ENCODE peak calls at places on chromosomes 13 and 19, in ten cellular contexts. One of them, this sample, is unnamed.
A peak's percentile ranks its signal among the peaks of the same experiment; 100 is the strongest.

GRCh38 chr13:53005631-53006030 is 23.0 kb upstream of the OLFM4 start:
- DNase-seq in AG09309: no peak
- DNase-seq in IMR-90: no peak
- DNase-seq in lower lobe of right lung: no peak
- DNase-seq in Panc1: no peak
- DNase-seq in retinal pigment epithelial cell: no peak
- DNase-seq in PC-3: no peak
- DNase-seq in dorsolateral prefrontal cortex: no peak
- DNase-seq in CD8-positive, alpha-beta memory T cell: no peak
- DNase-seq in fibroblast of lung: no peak
- DNase-seq in this sample: no peak

GRCh38 chr19:49417090-49417489 is 6.2 kb downstream of the PTH2 start:
- DNase-seq in AG09309: no peak
- DNase-seq in IMR-90: no peak
- DNase-seq in lower lobe of right lung: no peak
- DNase-seq in Panc1: no peak
- DNase-seq in retinal pigment epithelial cell: no peak
- DNase-seq in PC-3: no peak
- DNase-seq in dorsolateral prefrontal cortex: no peak
- DNase-seq in CD8-positive, alpha-beta memory T cell: no peak
- DNase-seq in fibroblast of lung: no peak
- DNase-seq in this sample: no peak

GRCh38 chr13:96898212-96898611 is 96.1 kb downstream of the OXGR1 start:
- DNase-seq in AG09309: no peak
- DNase-seq in IMR-90: no peak
- DNase-seq in lower lobe of right lung: no peak
- DNase-seq in Panc1: no peak
- DNase-seq in retinal pigment epithelial cell: peak; percentile 88
- DNase-seq in PC-3: peak; percentile 20
- DNase-seq in dorsolateral prefrontal cortex: no peak
- DNase-seq in CD8-positive, alpha-beta memory T cell: no peak
- DNase-seq in fibroblast of lung: peak; percentile 45
- DNase-seq in this sample: peak; percentile 43

GRCh38 chr13:82962422-82962821 is 919.9 kb downstream of the SLITRK1 start:
- DNase-seq in AG09309: no peak
- DNase-seq in IMR-90: no peak
- DNase-seq in lower lobe of right lung: no peak
- DNase-seq in Panc1: no peak
- DNase-seq in retinal pigment epithelial cell: no peak
- DNase-seq in PC-3: no peak
- DNase-seq in dorsolateral prefrontal cortex: no peak
- DNase-seq in CD8-positive, alpha-beta memory T cell: no peak
- DNase-seq in fibroblast of lung: peak; percentile 30
- DNase-seq in this sample: peak; percentile 8

GRCh38 chr19:15101479-15102082 is 5.6 kb upstream of the SYDE1 start:
- DNase-seq in AG09309: no peak
- DNase-seq in IMR-90: peak; percentile 56
- DNase-seq in lower lobe of right lung: no peak
- DNase-seq in Panc1: peak; percentile 30
- DNase-seq in retinal pigment epithelial cell: no peak
- DNase-seq in PC-3: peak; percentile 62
- DNase-seq in dorsolateral prefrontal cortex: no peak
- DNase-seq in CD8-positive, alpha-beta memory T cell: peak; percentile 28
- DNase-seq in fibroblast of lung: peak; percentile 27
- DNase-seq in this sample: peak; percentile 39

GRCh38 chr13:74987124-74987690 is 494.8 kb downstream of the TBC1D4 start:
- DNase-seq in AG09309: no peak
- DNase-seq in IMR-90: no peak
- DNase-seq in lower lobe of right lung: no peak
- DNase-seq in Panc1: no peak
- DNase-seq in retinal pigment epithelial cell: no peak
- DNase-seq in PC-3: peak; percentile 21
- DNase-seq in dorsolateral prefrontal cortex: no peak
- DNase-seq in CD8-positive, alpha-beta memory T cell: no peak
- DNase-seq in fibroblast of lung: no peak
- DNase-seq in this sample: no peak

GRCh38 chr19:51948979-51949378 is 21.7 kb downstream of the ZNF613 start:
- DNase-seq in AG09309: no peak
- DNase-seq in IMR-90: peak; percentile 23
- DNase-seq in lower lobe of right lung: no peak
- DNase-seq in Panc1: no peak
- DNase-seq in retinal pigment epithelial cell: no peak
- DNase-seq in PC-3: no peak
- DNase-seq in dorsolateral prefrontal cortex: no peak
- DNase-seq in CD8-positive, alpha-beta memory T cell: no peak
- DNase-seq in fibroblast of lung: peak; percentile 37
- DNase-seq in this sample: peak; percentile 20

GRCh38 chr13:30364876-30365275 is 57.4 kb upstream of the UBE2L5 start:
- DNase-seq in AG09309: no peak
- DNase-seq in IMR-90: peak; percentile 48
- DNase-seq in lower lobe of right lung: no peak
- DNase-seq in Panc1: no peak
- DNase-seq in retinal pigment epithelial cell: no peak
- DNase-seq in PC-3: no peak
- DNase-seq in dorsolateral prefrontal cortex: no peak
- DNase-seq in CD8-positive, alpha-beta memory T cell: no peak
- DNase-seq in fibroblast of lung: peak; percentile 47
- DNase-seq in this sample: peak; percentile 26

GRCh38 chr19:4923379-4923747 is 14.1 kb downstream of the UHRF1 start:
- DNase-seq in AG09309: no peak
- DNase-seq in IMR-90: no peak
- DNase-seq in lower lobe of right lung: no peak
- DNase-seq in Panc1: no peak
- DNase-seq in retinal pigment epithelial cell: no peak
- DNase-seq in PC-3: no peak
- DNase-seq in dorsolateral prefrontal cortex: no peak
- DNase-seq in CD8-positive, alpha-beta memory T cell: no peak
- DNase-seq in fibroblast of lung: no peak
- DNase-seq in this sample: no peak

GRCh38 chr13:40777957-40778235 is 6.9 kb upstream of the MRPS31 start:
- DNase-seq in AG09309: no peak
- DNase-seq in IMR-90: no peak
- DNase-seq in lower lobe of right lung: no peak
- DNase-seq in Panc1: no peak
- DNase-seq in retinal pigment epithelial cell: no peak
- DNase-seq in PC-3: no peak
- DNase-seq in dorsolateral prefrontal cortex: no peak
- DNase-seq in CD8-positive, alpha-beta memory T cell: no peak
- DNase-seq in fibroblast of lung: no peak
- DNase-seq in this sample: no peak

GRCh38 chr19:10116085-10116865 is 3.4 kb downstream of the EIF3G start:
- DNase-seq in AG09309: no peak
- DNase-seq in IMR-90: no peak
- DNase-seq in lower lobe of right lung: peak; percentile 46
- DNase-seq in Panc1: no peak
- DNase-seq in retinal pigment epithelial cell: no peak
- DNase-seq in PC-3: peak; percentile 20
- DNase-seq in dorsolateral prefrontal cortex: no peak
- DNase-seq in CD8-positive, alpha-beta memory T cell: no peak
- DNase-seq in fibroblast of lung: no peak
- DNase-seq in this sample: no peak

GRCh38 chr13:99215466-99215865 is 14.8 kb downstream of the UBAC2 start:
- DNase-seq in AG09309: no peak
- DNase-seq in IMR-90: no peak
- DNase-seq in lower lobe of right lung: no peak
- DNase-seq in Panc1: no peak
- DNase-seq in retinal pigment epithelial cell: no peak
- DNase-seq in PC-3: no peak
- DNase-seq in dorsolateral prefrontal cortex: no peak
- DNase-seq in CD8-positive, alpha-beta memory T cell: peak; percentile 80
- DNase-seq in fibroblast of lung: no peak
- DNase-seq in this sample: no peak

GRCh38 chr13:99214691-99215090 is 14.0 kb downstream of the UBAC2 start:
- DNase-seq in AG09309: no peak
- DNase-seq in IMR-90: no peak
- DNase-seq in lower lobe of right lung: no peak
- DNase-seq in Panc1: no peak
- DNase-seq in retinal pigment epithelial cell: no peak
- DNase-seq in PC-3: no peak
- DNase-seq in dorsolateral prefrontal cortex: no peak
- DNase-seq in CD8-positive, alpha-beta memory T cell: no peak
- DNase-seq in fibroblast of lung: no peak
- DNase-seq in this sample: no peak

GRCh38 chr13:99217461-99218101 is 16.9 kb downstream of the UBAC2 start:
- DNase-seq in AG09309: no peak
- DNase-seq in IMR-90: no peak
- DNase-seq in lower lobe of right lung: no peak
- DNase-seq in Panc1: no peak
- DNase-seq in retinal pigment epithelial cell: no peak
- DNase-seq in PC-3: no peak
- DNase-seq in dorsolateral prefrontal cortex: no peak
- DNase-seq in CD8-positive, alpha-beta memory T cell: no peak
- DNase-seq in fibroblast of lung: no peak
- DNase-seq in this sample: no peak

GRCh38 chr13:99211421-99212035 is 10.9 kb downstream of the UBAC2 start:
- DNase-seq in AG09309: no peak
- DNase-seq in IMR-90: no peak
- DNase-seq in lower lobe of right lung: no peak
- DNase-seq in Panc1: no peak
- DNase-seq in retinal pigment epithelial cell: no peak
- DNase-seq in PC-3: no peak
- DNase-seq in dorsolateral prefrontal cortex: no peak
- DNase-seq in CD8-positive, alpha-beta memory T cell: no peak
- DNase-seq in fibroblast of lung: no peak
- DNase-seq in this sample: no peak

DNA sequence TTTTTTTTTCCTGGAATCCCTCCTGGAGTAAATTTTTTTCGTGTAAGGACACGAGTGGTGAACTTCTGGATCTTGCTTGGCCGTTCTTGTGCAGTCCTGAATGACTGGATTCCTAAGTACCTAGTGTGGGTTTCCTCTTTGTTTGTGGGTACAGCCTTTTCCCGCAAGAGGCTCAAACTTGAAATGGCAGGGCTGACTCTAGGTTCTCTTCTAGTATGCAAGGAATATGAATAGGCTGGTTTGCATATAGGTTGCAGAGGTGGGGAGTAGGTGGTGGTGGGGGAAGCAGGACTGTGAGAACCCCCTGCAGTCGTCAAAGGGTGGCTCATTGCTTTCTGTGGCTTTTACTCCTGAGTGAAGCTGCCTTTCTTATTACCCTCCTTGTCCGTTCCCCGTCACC is 13.6 kb downstream of the UBAC2 start:
- DNase-seq in AG09309: no peak
- DNase-seq in IMR-90: no peak
- DNase-seq in lower lobe of right lung: no peak
- DNase-seq in Panc1: no peak
- DNase-seq in retinal pigment epithelial cell: no peak
- DNase-seq in PC-3: no peak
- DNase-seq in dorsolateral prefrontal cortex: no peak
- DNase-seq in CD8-positive, alpha-beta memory T cell: no peak
- DNase-seq in fibroblast of lung: no peak
- DNase-seq in this sample: no peak
- H3K4me3 ChIP-seq in AG09309: no peak overlapping the region
- H3K4me3 ChIP-seq in IMR-90: no peak overlapping the region
- H3K4me3 ChIP-seq in lower lobe of right lung: no peak overlapping the region
- H3K4me3 ChIP-seq in Panc1: no peak overlapping the region
- H3K4me3 ChIP-seq in retinal pigment epithelial cell: no peak overlapping the region
- H3K4me3 ChIP-seq in PC-3: no peak overlapping the region
- H3K4me3 ChIP-seq in dorsolateral prefrontal cortex: no peak overlapping the region
- H3K4me3 ChIP-seq in CD8-positive, alpha-beta memory T cell: peak overlapping the region; percentile 34
- H3K4me3 ChIP-seq in fibroblast of lung: no peak overlapping the region
- H3K4me3 ChIP-seq in this sample: no peak overlapping the region

DNA sequence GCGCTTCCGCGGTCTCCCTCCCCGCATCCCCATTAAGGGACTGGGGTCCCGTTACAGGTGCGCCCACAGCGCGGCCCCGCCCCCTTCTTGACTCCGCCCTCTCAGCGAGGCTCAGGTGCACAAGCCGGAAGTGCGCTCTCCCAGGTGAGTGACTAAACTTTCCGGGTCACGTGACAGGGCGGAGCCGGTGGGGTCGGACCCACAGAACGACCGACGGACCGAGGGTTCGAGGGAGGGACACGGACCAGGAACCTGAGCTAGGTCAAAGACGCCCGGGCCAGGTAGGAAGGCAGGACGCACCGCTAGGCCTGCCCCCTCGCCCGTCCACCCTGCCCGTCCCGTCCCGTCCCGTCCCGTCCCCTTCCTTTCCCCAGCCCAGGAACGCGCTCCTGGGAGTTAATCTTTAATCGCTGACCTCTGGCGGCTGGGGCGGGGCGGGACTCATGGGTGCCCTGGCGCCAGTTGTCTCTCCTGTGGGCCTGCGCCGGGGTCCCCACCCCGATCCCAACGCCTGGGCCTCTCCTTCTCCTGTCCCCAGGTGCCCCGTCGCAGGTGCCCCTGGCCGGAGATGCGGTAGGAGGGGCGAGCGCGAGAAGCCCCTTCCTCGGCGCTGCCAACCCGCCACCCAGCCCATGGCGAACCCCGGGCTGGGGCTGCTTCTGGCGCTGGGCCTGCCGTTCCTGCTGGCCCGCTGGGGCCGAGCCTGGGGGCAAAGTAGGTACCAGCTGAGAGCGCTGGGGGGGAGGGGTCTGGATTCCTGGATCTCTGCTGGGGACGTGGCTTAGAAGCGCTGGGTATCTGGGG is at the start of gene CRB3:
- DNase-seq in AG09309: no peak
- DNase-seq in IMR-90: no peak
- DNase-seq in lower lobe of right lung: peak; percentile 93
- DNase-seq in Panc1: no peak
- DNase-seq in retinal pigment epithelial cell: no peak
- DNase-seq in PC-3: peak; percentile 93
- DNase-seq in dorsolateral prefrontal cortex: no peak
- DNase-seq in CD8-positive, alpha-beta memory T cell: peak; percentile 34
- DNase-seq in fibroblast of lung: no peak
- DNase-seq in this sample: no peak
- H3K4me3 ChIP-seq in AG09309: no peak within 1 kb of the TSS
- H3K4me3 ChIP-seq in IMR-90: no peak within 1 kb of the TSS
- H3K4me3 ChIP-seq in lower lobe of right lung: peak within 1 kb of the TSS; percentile 59
- H3K4me3 ChIP-seq in Panc1: peak within 1 kb of the TSS; percentile 26
- H3K4me3 ChIP-seq in retinal pigment epithelial cell: peak within 1 kb of the TSS; percentile 52
- H3K4me3 ChIP-seq in PC-3: peak within 1 kb of the TSS; percentile 96
- H3K4me3 ChIP-seq in dorsolateral prefrontal cortex: no peak within 1 kb of the TSS
- H3K4me3 ChIP-seq in CD8-positive, alpha-beta memory T cell: peak within 1 kb of the TSS; percentile 45
- H3K4me3 ChIP-seq in fibroblast of lung: no peak within 1 kb of the TSS
- H3K4me3 ChIP-seq in this sample: no peak within 1 kb of the TSS

DNA sequence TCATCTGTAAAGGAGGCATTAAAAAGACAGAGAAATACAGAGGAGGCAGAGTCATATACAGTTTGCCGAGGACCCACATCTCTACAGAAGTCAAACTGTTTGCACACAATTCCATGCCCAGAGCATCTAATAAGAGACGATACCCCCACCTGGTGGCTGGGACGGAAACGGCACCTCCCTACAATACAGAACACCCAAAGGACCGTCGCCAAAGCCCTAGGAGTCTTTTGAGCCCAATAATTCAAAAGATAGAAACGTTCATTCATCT is 703 bp upstream of the PLEKHG2 start:
- DNase-seq in AG09309: peak; percentile 76
- DNase-seq in IMR-90: peak; percentile 92
- DNase-seq in lower lobe of right lung: peak; percentile 94
- DNase-seq in Panc1: no peak
- DNase-seq in retinal pigment epithelial cell: no peak
- DNase-seq in PC-3: peak; percentile 86
- DNase-seq in dorsolateral prefrontal cortex: peak; percentile 87
- DNase-seq in CD8-positive, alpha-beta memory T cell: peak; percentile 90
- DNase-seq in fibroblast of lung: peak; percentile 82
- DNase-seq in this sample: peak; percentile 95
- H3K4me3 ChIP-seq in AG09309: no peak overlapping the region
- H3K4me3 ChIP-seq in IMR-90: peak overlapping the region; percentile 20
- H3K4me3 ChIP-seq in lower lobe of right lung: peak overlapping the region; percentile 97
- H3K4me3 ChIP-seq in Panc1: peak overlapping the region; percentile 55
- H3K4me3 ChIP-seq in retinal pigment epithelial cell: peak overlapping the region; percentile 92
- H3K4me3 ChIP-seq in PC-3: peak overlapping the region; percentile 52
- H3K4me3 ChIP-seq in dorsolateral prefrontal cortex: peak overlapping the region; percentile 82
- H3K4me3 ChIP-seq in CD8-positive, alpha-beta memory T cell: peak overlapping the region; percentile 86
- H3K4me3 ChIP-seq in fibroblast of lung: no peak overlapping the region
- H3K4me3 ChIP-seq in this sample: peak overlapping the region; percentile 97

GRCh38 chr19:11404588-11405258 is 14.4 kb downstream of the RGL3 start:
- DNase-seq in AG09309: no peak
- DNase-seq in IMR-90: no peak
- DNase-seq in lower lobe of right lung: no peak
- DNase-seq in Panc1: no peak
- DNase-seq in retinal pigment epithelial cell: no peak
- DNase-seq in PC-3: no peak
- DNase-seq in dorsolateral prefrontal cortex: no peak
- DNase-seq in CD8-positive, alpha-beta memory T cell: no peak
- DNase-seq in fibroblast of lung: no peak
- DNase-seq in this sample: no peak
- H3K4me3 ChIP-seq in AG09309: no peak overlapping the region
- H3K4me3 ChIP-seq in IMR-90: no peak overlapping the region
- H3K4me3 ChIP-seq in lower lobe of right lung: no peak overlapping the region
- H3K4me3 ChIP-seq in Panc1: no peak overlapping the region
- H3K4me3 ChIP-seq in retinal pigment epithelial cell: no peak overlapping the region
- H3K4me3 ChIP-seq in PC-3: no peak overlapping the region
- H3K4me3 ChIP-seq in dorsolateral prefrontal cortex: no peak overlapping the region
- H3K4me3 ChIP-seq in CD8-positive, alpha-beta memory T cell: no peak overlapping the region
- H3K4me3 ChIP-seq in fibroblast of lung: no peak overlapping the region
- H3K4me3 ChIP-seq in this sample: no peak overlapping the region

This sample was measured in astrocyte of the spinal cord.